ENCODE peak calls at places on chromosomes 7 and 10, in nine cellular contexts. A is kidney epithelial cell, J is BJ, F is left lung, X is AG04450, O is HL-60, W is sigmoid colon, U is cardiac muscle cell, H is uterus. Q is an unnamed sample.

GRCh38 chr7:113629244-113629643 is 289.6 kb downstream of the PPP1R3A start:
- DNase-seq in X (peak), F (no peak), U (no peak), W (no peak), O (no peak), J (no peak), H (no peak), A (no peak), Q (peak)

GRCh38 chr10:78634835-78635234 is 433.9 kb upstream of the ZMIZ1 start:
- DNase-seq in W (no peak), U (peak), H (no peak), F (no peak), J (no peak), A (no peak), X (no peak), O (no peak), Q (no peak)

GRCh38 chr7:22447759-22448158 is 52.2 kb downstream of the STEAP1B start:
- DNase-seq in U (no peak), F (no peak), J (no peak), X (no peak), H (no peak), A (no peak), O (no peak), W (no peak), Q (no peak)

GRCh38 chr7:1861799-1862458 is 191.9 kb downstream of the ELFN1 start:
- DNase-seq in U (no peak), J (no peak), F (peak), O (no peak), W (no peak), A (no peak), H (no peak), X (no peak), Q (no peak)

GRCh38 chr7:825386-825785 is 6.9 kb upstream of the SUN1 start:
- DNase-seq in H (no peak), W (no peak), J (peak), A (no peak), X (no peak), F (no peak), O (no peak), U (no peak), Q (no peak)

GRCh38 chr10:617471-617870 is 72.0 kb downstream of the DIP2C start:
- DNase-seq in W (no peak), A (no peak), X (no peak), F (peak), U (no peak), H (no peak), J (no peak), O (no peak), Q (no peak)

GRCh38 chr7:150937848-150938561 is 40.1 kb downstream of the KCNH2 start:
- DNase-seq in H (no peak), U (peak), O (peak), W (peak), F (peak), A (no peak), X (no peak), J (peak), Q (peak)

GRCh38 chr7:42104231-42104630 is 132.8 kb downstream of the GLI3 start:
- DNase-seq in O (no peak), X (no peak), U (no peak), F (no peak), A (no peak), W (no peak), J (no peak), H (no peak), Q (peak)

GRCh38 chr7:128030999-128031681 is at the start of gene LRRC4:
- DNase-seq in X (no peak), O (peak), F (peak), H (peak), J (no peak), A (no peak), W (no peak), U (peak), Q (peak)

GRCh38 chr10:77405771-77406241 is 231.8 kb downstream of the KCNMA1 start:
- DNase-seq in F (peak), A (peak), W (peak), H (peak), O (peak), U (peak), X (no peak), J (no peak), Q (peak)

GRCh38 chr7:20827172-20827571 is 40.5 kb upstream of the SP8 start:
- DNase-seq in F (no peak), X (no peak), H (no peak), O (no peak), W (no peak), J (no peak), A (no peak), U (no peak), Q (no peak)

GRCh38 chr10:117501460-117502035 is 41.0 kb upstream of the EMX2 start:
- DNase-seq in F (no peak), U (no peak), J (no peak), W (peak), O (no peak), X (no peak), H (no peak), A (no peak), Q (no peak)

GRCh38 chr7:44264221-44264956 is 61.0 kb downstream of the CAMK2B start:
- DNase-seq in O (no peak), A (peak), H (no peak), U (no peak), F (no peak), W (no peak), X (no peak), J (no peak), Q (peak)

GRCh38 chr7:138460649-138461607 is 869 bp downstream of the TRIM24 start:
- DNase-seq in A (no peak), O (peak), J (no peak), W (peak), H (peak), X (no peak), F (peak), U (peak), Q (no peak)

GRCh38 chr10:33064706-33065105 is 106.7 kb upstream of the ITGB1 start:
- DNase-seq in J (no peak), H (no peak), O (no peak), X (no peak), W (no peak), A (no peak), F (no peak), U (peak), Q (no peak)

GRCh38 chr10:3564599-3564998 is 220.4 kb downstream of the KLF6 start:
- DNase-seq in H (no peak), J (no peak), U (no peak), W (no peak), F (no peak), A (no peak), O (no peak), X (no peak), Q (no peak)

GRCh38 chr7:82359426-82359825 is 84.2 kb downstream of the CACNA2D1 start:
- DNase-seq in W (no peak), A (no peak), U (no peak), O (no peak), J (no peak), X (no peak), H (no peak), F (no peak), Q (no peak)

GRCh38 chr7:40463449-40463848 is 328.6 kb downstream of the SUGCT start:
- DNase-seq in A (no peak), O (no peak), H (no peak), X (no peak), F (no peak), J (no peak), U (no peak), W (no peak), Q (no peak)

GRCh38 chr10:30170814-30171213 is 111.4 kb upstream of the JCAD start:
- DNase-seq in F (no peak), H (no peak), J (no peak), X (no peak), W (no peak), A (no peak), U (peak), O (no peak), Q (peak)

GRCh38 chr7:78609281-78609680 is 810.7 kb downstream of the PHTF2 start:
- DNase-seq in J (no peak), O (no peak), A (no peak), F (no peak), U (no peak), W (no peak), H (no peak), X (no peak), Q (peak)

GRCh38 chr10:110399163-110400094 is 94.7 kb upstream of the SMNDC1 start:
- DNase-seq in F (no peak), A (peak), H (no peak), U (peak), X (peak), J (peak), W (no peak), O (no peak), Q (peak)

GRCh38 chr7:484365-485101 is 35.1 kb downstream of the PDGFA start:
- DNase-seq in A (no peak), H (no peak), O (no peak), W (peak), J (no peak), F (peak), X (no peak), U (no peak), Q (no peak)

GRCh38 chr7:22016547-22016946 is 70.8 kb upstream of the CDCA7L start:
- DNase-seq in J (no peak), U (no peak), W (no peak), H (no peak), X (no peak), A (no peak), O (no peak), F (no peak), Q (no peak)

GRCh38 chr10:15738237-15738928 is 18.7 kb upstream of the ITGA8 start:
- DNase-seq in X (no peak), J (peak), U (peak), W (no peak), F (no peak), H (peak), O (no peak), A (no peak), Q (no peak)

GRCh38 chr10:132705173-132705572 is 80.8 kb downstream of the NKX6-2 start:
- DNase-seq in U (no peak), W (peak), X (no peak), A (no peak), O (no peak), H (no peak), J (no peak), F (peak), Q (no peak)

GRCh38 chr7:1979591-1980560 is 252.9 kb downstream of the MAD1L1 start:
- DNase-seq in H (no peak), O (no peak), W (no peak), A (no peak), X (no peak), F (peak), J (no peak), U (no peak), Q (peak)

GRCh38 chr7:44678096-44678467 is 70.6 kb upstream of the ZMIZ2 start:
- DNase-seq in U (peak), W (no peak), A (no peak), J (no peak), F (no peak), X (no peak), H (no peak), O (no peak), Q (no peak)

GRCh38 chr7:116653204-116653603 is 18.8 kb upstream of the MET start:
- DNase-seq in F (no peak), X (peak), J (no peak), U (peak), W (no peak), H (no peak), O (no peak), A (peak), Q (peak)

GRCh38 chr7:116327751-116328150 is 117.4 kb downstream of the TES start:
- DNase-seq in H (no peak), X (peak), J (peak), A (peak), W (no peak), O (no peak), F (no peak), U (peak), Q (peak)

GRCh38 chr10:123600177-123600576 is 66.0 kb upstream of the GPR26 start:
- DNase-seq in X (no peak), W (no peak), O (no peak), J (no peak), H (no peak), U (no peak), F (no peak), A (no peak), Q (no peak)

GRCh38 chr7:138074540-138074939 is 1.7 kb upstream of the AKR1D1 start:
- DNase-seq in H (no peak), O (no peak), A (no peak), J (no peak), W (no peak), F (no peak), U (no peak), X (no peak), Q (peak)

GRCh38 chr7:82017334-82017943 is 247.6 kb upstream of the HGF start:
- DNase-seq in W (no peak), X (peak), A (no peak), F (no peak), O (no peak), J (no peak), U (peak), H (no peak), Q (peak)

GRCh38 chr10:73119457-73119856 is 9.2 kb downstream of the NUDT13 start:
- DNase-seq in O (no peak), F (no peak), A (no peak), J (no peak), H (no peak), U (no peak), X (no peak), W (no peak), Q (no peak)

GRCh38 chr10:5094265-5095205 is at the start of gene AKR1C3:
- DNase-seq in A (no peak), J (no peak), H (no peak), W (no peak), U (peak), O (no peak), F (no peak), X (peak), Q (peak)

GRCh38 chr7:112157072-112157471 is 49.1 kb downstream of the DOCK4 start:
- DNase-seq in W (no peak), J (no peak), O (peak), F (no peak), H (no peak), U (peak), A (peak), X (no peak), Q (peak)

GRCh38 chr7:98779800-98780199 is 90.0 kb downstream of the TMEM130 start:
- DNase-seq in O (peak), U (no peak), J (no peak), A (no peak), W (no peak), F (peak), H (no peak), X (no peak), Q (no peak)

GRCh38 chr7:52168085-52168484 is 851.5 kb upstream of the COBL start:
- DNase-seq in X (no peak), A (no peak), F (no peak), O (no peak), J (no peak), U (no peak), H (no peak), W (no peak), Q (no peak)
- TF ChIP-seq CTCF in X (no peak), A (peak), F (no peak), O (no peak), J (no peak), U (no peak), H (no peak), W (no peak), Q (no peak)

DNA sequence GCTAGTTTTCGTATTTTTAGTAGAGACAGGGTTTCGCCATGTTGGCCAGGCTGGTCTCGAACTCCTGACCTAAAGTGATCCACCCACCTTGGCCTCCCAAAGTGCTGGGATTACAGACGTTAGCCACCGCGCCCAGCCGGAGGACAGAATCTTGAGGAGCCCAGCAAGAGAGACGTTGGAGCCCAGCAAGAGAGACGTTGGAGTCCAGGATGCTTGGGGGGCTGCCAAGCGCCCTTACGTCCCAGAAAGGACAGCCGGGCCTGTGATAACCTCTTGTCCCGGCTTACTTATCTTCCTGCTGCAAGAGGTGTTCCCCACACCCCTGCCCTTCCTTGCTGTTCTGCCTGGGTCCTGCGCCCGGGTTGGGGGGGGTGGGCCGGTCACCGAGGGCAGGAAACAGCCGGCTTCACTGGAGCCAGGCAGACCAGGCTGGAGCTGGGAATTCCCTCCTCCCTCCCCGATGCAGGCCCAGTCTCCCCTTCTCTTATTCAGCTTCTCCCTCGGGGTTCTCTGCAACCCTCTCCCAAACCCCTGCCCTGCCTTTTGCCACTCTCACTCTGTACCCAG is 1.9 kb upstream of the EPHB4 start:
- DNase-seq in U (peak), J (no peak), F (no peak), X (no peak), W (no peak), O (no peak), A (no peak), H (peak), Q (no peak)
- H3K4me3 ChIP-seq in U (no peak), J (no peak), F (no peak), X (no peak), W (no peak), O (no peak), A (no peak), H (no peak), Q (no peak)

GRCh38 chr7:134461921-134462320 is 3.0 kb upstream of the AKR1B1 start:
- DNase-seq in J (no peak), X (no peak), W (no peak), U (no peak), F (no peak), A (no peak), H (no peak), O (no peak), Q (no peak)
- TF ChIP-seq CTCF in J (no peak), X (no peak), W (no peak), U (no peak), F (no peak), A (no peak), H (no peak), O (no peak), Q (no peak)

GRCh38 chr7:96306385-96307125 is 15.3 kb downstream of the SLC25A13 start:
- DNase-seq in W (no peak), F (no peak), O (peak), J (no peak), A (no peak), U (no peak), H (no peak), X (no peak), Q (no peak)

GRCh38 chr7:96303105-96303685 is 18.7 kb downstream of the SLC25A13 start:
- DNase-seq in U (peak), A (no peak), F (no peak), H (no peak), X (no peak), J (no peak), W (no peak), O (no peak), Q (peak)

GRCh38 chr7:96303686-96304443 is 18.0 kb downstream of the SLC25A13 start:
- DNase-seq in U (peak), F (no peak), O (no peak), W (no peak), A (peak), J (peak), H (no peak), X (no peak), Q (peak)

GRCh38 chr7:96305915-96306314 is 16.0 kb downstream of the SLC25A13 start:
- DNase-seq in F (no peak), H (no peak), X (no peak), U (no peak), J (no peak), A (no peak), W (no peak), O (no peak), Q (no peak)

DNA sequence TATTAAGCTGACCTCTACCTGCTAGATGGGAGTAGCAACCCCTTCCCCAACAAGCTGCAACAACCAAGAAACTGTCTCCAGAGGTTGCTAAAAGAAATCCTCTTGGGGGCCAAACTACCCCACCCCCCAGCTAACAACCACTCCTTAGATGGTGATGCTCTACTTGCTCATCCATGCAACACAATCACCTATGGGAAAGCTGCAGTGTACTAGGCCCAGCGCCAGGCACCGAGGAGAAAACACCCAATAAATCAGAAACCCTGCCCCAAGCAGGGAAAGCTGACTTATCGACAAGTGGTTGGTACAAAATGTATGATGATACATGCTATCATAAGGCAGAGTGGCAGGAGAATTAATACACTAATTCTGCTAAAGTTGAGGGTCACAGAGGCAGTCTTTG is 17.3 kb downstream of the SLC25A13 start:
- DNase-seq in H (no peak), X (no peak), W (no peak), F (no peak), J (no peak), O (no peak), A (no peak), U (no peak), Q (peak)
- H3K4me3 ChIP-seq in H (no peak), X (no peak), W (no peak), F (no peak), J (no peak), O (no peak), A (no peak), U (no peak), Q (no peak)

DNA sequence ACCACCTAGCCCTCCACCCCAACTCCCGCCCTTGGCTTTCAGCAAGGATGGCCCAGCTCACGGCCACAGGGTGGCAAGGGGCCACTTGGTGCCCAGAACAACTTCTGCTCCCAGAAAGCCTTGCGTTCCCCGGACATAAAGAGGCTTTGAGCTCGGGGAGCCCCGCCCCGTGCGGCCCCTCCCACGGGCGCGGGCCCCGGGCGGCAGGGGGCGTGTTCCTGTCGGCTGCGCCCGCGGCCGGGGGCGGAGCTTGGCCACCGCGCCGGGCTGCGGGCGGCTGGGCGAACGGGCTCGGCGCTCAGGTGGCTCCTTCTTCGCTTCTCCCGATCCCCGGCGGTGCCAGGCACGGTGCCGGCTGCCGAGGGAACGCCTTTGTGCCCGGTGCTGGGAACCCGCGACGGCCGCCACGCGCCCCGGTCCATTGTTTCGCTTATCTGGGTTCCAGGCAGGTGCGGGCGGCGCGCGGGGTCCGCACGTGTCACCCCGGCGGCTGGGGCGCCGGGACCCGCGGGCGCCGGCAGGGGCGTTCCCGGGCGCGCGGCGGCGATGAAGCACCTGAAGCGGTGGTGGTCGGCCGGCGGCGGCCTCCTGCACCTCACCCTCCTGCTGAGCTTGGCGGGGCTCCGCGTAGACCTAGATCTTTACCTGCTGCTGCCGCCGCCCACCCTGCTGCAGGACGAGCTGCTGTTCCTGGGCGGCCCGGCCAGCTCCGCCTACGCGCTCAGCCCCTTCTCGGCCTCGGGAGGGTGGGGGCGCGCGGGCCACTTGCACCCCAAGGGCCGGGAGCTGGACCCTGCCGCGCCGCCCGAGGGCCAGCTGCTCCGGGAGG is at the start of gene NFE2L3:
- DNase-seq in O (peak), U (peak), A (no peak), H (peak), J (no peak), X (no peak), W (peak), F (peak), Q (peak)
- TF ChIP-seq CTCF in O (no peak), U (no peak), A (no peak), H (no peak), J (no peak), X (no peak), W (no peak), F (peak), Q (no peak)

GRCh38 chr10:13649844-13650520 is 63.2 kb downstream of the PRPF18 start:
- DNase-seq in U (no peak), F (no peak), J (no peak), A (no peak), H (no peak), O (no peak), W (no peak), X (no peak), Q (no peak)
- H3K4me3 ChIP-seq in U (no peak), F (no peak), J (no peak), A (no peak), H (no peak), O (no peak), W (no peak), X (no peak), Q (no peak)

GRCh38 chr7:117872565-117873055 is 631 bp downstream of the CTTNBP2 start:
- DNase-seq in U (no peak), A (no peak), O (no peak), X (no peak), F (peak), W (peak), J (no peak), H (peak), Q (no peak)
- TF ChIP-seq CTCF in U (no peak), A (peak), O (no peak), X (peak), F (no peak), W (no peak), J (no peak), H (no peak), Q (no peak)

Q was measured in bronchial epithelial cell.